ENCODE peak calls at places on chromosomes 3 and 15, in six cellular contexts. Q is hypothalamus; Z is activated T-helper 1 cell treated with anti-CD3 and anti-CD28 coated beads, Interleukin-2, amount 50 U/mL, for 16 hours; S is activated T-cell treated with anti-CD3 and anti-CD28 coated beads for 1 hour; G is RWPE1; B is EH. H is an unnamed sample.

GRCh38 chr3:141556034-141556433 is 69.2 kb downstream of the RASA2 start:
- DNase-seq in S (no peak), B (peak), Q (no peak), G (no peak), Z (no peak), H (no peak)

GRCh38 chr3:11556851-11557644 is 86.7 kb downstream of the VGLL4 start:
- DNase-seq in B (peak), S (no peak), Z (no peak), G (no peak), Q (no peak), H (no peak)

GRCh38 chr15:66069751-66070150 is 183.8 kb downstream of the MEGF11 start:
- DNase-seq in S (no peak), Q (no peak), G (no peak), B (no peak), Z (no peak), H (no peak)

GRCh38 chr3:128619146-128619890 is 31.3 kb downstream of the RPN1 start:
- DNase-seq in S (no peak), Q (no peak), Z (no peak), B (peak), G (peak), H (no peak)

GRCh38 chr3:162022931-162023330 is 526.3 kb downstream of the OTOL1 start:
- DNase-seq in B (no peak), G (no peak), S (no peak), Z (no peak), Q (no peak), H (no peak)

GRCh38 chr3:30082652-30083051 is 523.7 kb upstream of the TGFBR2 start:
- DNase-seq in G (no peak), Z (no peak), S (no peak), Q (no peak), B (no peak), H (no peak)

GRCh38 chr3:69304396-69304795 is 81.5 kb downstream of the FRMD4B start:
- DNase-seq in B (no peak), Q (no peak), S (no peak), Z (no peak), G (no peak), H (no peak)

GRCh38 chr15:40493089-40493840 is 22.5 kb downstream of the CHST14 start:
- DNase-seq in G (peak), Z (no peak), S (peak), Q (no peak), B (no peak), H (no peak)

GRCh38 chr15:70916531-70916930 is 23.9 kb downstream of the LRRC49 start:
- DNase-seq in Z (no peak), Q (no peak), B (no peak), S (no peak), G (no peak), H (no peak)

GRCh38 chr15:37095197-37095992 is 5.0 kb downstream of the MEIS2 start:
- DNase-seq in G (no peak), B (no peak), S (no peak), Z (no peak), Q (no peak), H (no peak)

GRCh38 chr3:15081960-15082664 is 16.8 kb downstream of the RBSN start:
- DNase-seq in B (peak), Q (no peak), G (no peak), S (no peak), Z (no peak), H (no peak)

GRCh38 chr3:187770224-187770623 is 25.0 kb upstream of the BCL6 start:
- DNase-seq in B (no peak), S (no peak), G (no peak), Z (no peak), Q (no peak), H (no peak)

GRCh38 chr3:36756272-36756671 is 8.1 kb downstream of the DCLK3 start:
- DNase-seq in S (no peak), Q (no peak), Z (no peak), G (no peak), B (peak), H (no peak)

GRCh38 chr3:163951397-163951987 is 1126.8 kb downstream of the SI start:
- DNase-seq in Q (no peak), G (no peak), S (no peak), B (no peak), Z (no peak), H (peak)

GRCh38 chr15:41394924-41395323 is 7.4 kb downstream of the NDUFAF1 start:
- DNase-seq in Z (no peak), B (no peak), Q (no peak), S (no peak), G (no peak), H (no peak)

GRCh38 chr15:58401991-58402649 is 29.7 kb upstream of the LIPC start:
- DNase-seq in B (no peak), Q (no peak), Z (no peak), S (no peak), G (peak), H (no peak)

GRCh38 chr3:124780767-124781485 is 50.7 kb downstream of the UMPS start:
- DNase-seq in G (no peak), Z (no peak), S (no peak), Q (no peak), B (peak), H (no peak)

GRCh38 chr3:184338538-184338945 is 1.1 kb downstream of the FAM131A start:
- DNase-seq in Z (no peak), B (peak), Q (peak), S (no peak), G (no peak), H (no peak)

GRCh38 chr15:45646220-45646619 is 11.4 kb downstream of the SQOR start:
- DNase-seq in Q (no peak), B (peak), S (no peak), G (no peak), Z (no peak), H (no peak)

GRCh38 chr3:157279237-157279636 is 119.3 kb upstream of the CCNL1 start:
- DNase-seq in Z (no peak), S (no peak), G (no peak), B (no peak), Q (no peak), H (no peak)